ENCODE peak calls at places on chromosomes 1 and 21, in four cellular contexts. M is heart left ventricle, P is pancreas, G is H1. D is an unnamed sample. For H3K27me3, the result is how much of the 10 kb centered on the place peaks cover.

GRCh38 chr1:247054992-247055415 is 23.6 kb downstream of the ZNF670 start:
- DNase-seq in M (peak), P (no peak), G (no peak), D (no peak)

GRCh38 chr1:174734270-174734669 is 265.5 kb upstream of the CACYBP start:
- DNase-seq in M (no peak), P (no peak), G (no peak), D (no peak)

GRCh38 chr1:177274687-177275211 is 104.0 kb downstream of the BRINP2 start:
- DNase-seq in M (peak), P (peak), G (no peak), D (peak)

GRCh38 chr1:26281971-26282693 is 2.2 kb downstream of the SH3BGRL3 start:
- DNase-seq in M (peak), P (no peak), G (peak), D (no peak)

GRCh38 chr1:58932820-58933598 is 149.2 kb upstream of the JUN start:
- DNase-seq in M (no peak), P (peak), G (no peak), D (no peak)

GRCh38 chr1:172254521-172255222 is 165.8 kb upstream of the C1orf105 start:
- DNase-seq in M (no peak), P (no peak), G (no peak), D (no peak)

GRCh38 chr1:51280321-51281096 is 44.4 kb downstream of the RNF11 start:
- DNase-seq in M (no peak), P (no peak), G (no peak), D (no peak)

GRCh38 chr1:5770981-5771765 is 221.1 kb downstream of the NPHP4 start:
- DNase-seq in M (peak), P (no peak), G (no peak), D (no peak)

GRCh38 chr1:156897078-156897825 is 3.7 kb downstream of the PEAR1 start:
- DNase-seq in M (no peak), P (no peak), G (no peak), D (no peak)

GRCh38 chr1:234148350-234148749 is 224.9 kb upstream of the COA6 start:
- DNase-seq in M (no peak), P (no peak), G (no peak), D (no peak)

GRCh38 chr21:28554660-28555475 is 437.8 kb downstream of the LTN1 start:
- DNase-seq in M (no peak), P (no peak), G (peak), D (no peak)

GRCh38 chr1:16167331-16168143 is 11.7 kb upstream of the EPHA2 start:
- DNase-seq in M (no peak), P (peak), G (peak), D (no peak)

GRCh38 chr1:64864018-64864945 is 102.1 kb downstream of the JAK1 start:
- DNase-seq in M (peak), P (no peak), G (no peak), D (peak)

GRCh38 chr21:41611966-41612606 is 104.1 kb upstream of the TMPRSS2 start:
- DNase-seq in M (no peak), P (no peak), G (peak), D (peak)

GRCh38 chr1:106584663-106585062 is 471.8 kb upstream of the PRMT6 start:
- DNase-seq in M (no peak), P (no peak), G (no peak), D (no peak)

GRCh38 chr1:31458287-31458896 is 45.4 kb downstream of the SERINC2 start:
- DNase-seq in M (no peak), P (no peak), G (no peak), D (no peak)

GRCh38 chr1:15352122-15352957 is 57.3 kb upstream of the EFHD2 start:
- DNase-seq in M (no peak), P (peak), G (no peak), D (no peak)

GRCh38 chr1:235892080-235892670 is 25.5 kb upstream of the LYST start:
- DNase-seq in M (no peak), P (no peak), G (no peak), D (no peak)

GRCh38 chr1:246506785-246507639 is at the start of gene SMYD3:
- DNase-seq in M (peak), P (peak), G (peak), D (peak)

GRCh38 chr1:154567386-154568164 is at the start of gene CHRNB2:
- DNase-seq in M (peak), P (peak), G (peak), D (peak)

GRCh38 chr1:195475568-195475967 is 1132.7 kb downstream of the KCNT2 start:
- DNase-seq in M (no peak), P (no peak), G (no peak), D (no peak)

GRCh38 chr1:248858096-248858890 is 592 bp downstream of the ZNF692 start:
- DNase-seq in M (peak), P (peak), G (peak), D (peak)

GRCh38 chr21:14699433-14700410 is 153.6 kb upstream of the SAMSN1 start:
- DNase-seq in M (no peak), P (peak), G (no peak), D (no peak)

GRCh38 chr1:214658785-214659184 is 55.8 kb downstream of the CENPF start:
- DNase-seq in M (no peak), P (no peak), G (no peak), D (no peak)

GRCh38 chr21:21436012-21436545 is 437.9 kb downstream of the NCAM2 start:
- DNase-seq in M (no peak), P (no peak), G (no peak), D (no peak)

GRCh38 chr21:45576838-45577737 is 34.8 kb upstream of the SLC19A1 start:
- DNase-seq in M (no peak), P (no peak), G (no peak), D (peak)

GRCh38 chr1:200856716-200857352 is 15.9 kb upstream of the GPR25 start:
- DNase-seq in M (no peak), P (no peak), G (no peak), D (no peak)

GRCh38 chr1:32743380-32744062 is 41.0 kb upstream of the SYNC start:
- DNase-seq in M (no peak), P (no peak), G (no peak), D (no peak)
- H3K4me3 ChIP-seq in M (no peak), P (peak), G (no peak), D (no peak)

GRCh38 chr21:32894321-32894720 is 122.8 kb upstream of the PAXBP1 start:
- DNase-seq in M (no peak), P (no peak), G (no peak), D (no peak)
- H3K27me3 ChIP-seq in M (under half), P (under half), G (under half), D (under half)

DNA sequence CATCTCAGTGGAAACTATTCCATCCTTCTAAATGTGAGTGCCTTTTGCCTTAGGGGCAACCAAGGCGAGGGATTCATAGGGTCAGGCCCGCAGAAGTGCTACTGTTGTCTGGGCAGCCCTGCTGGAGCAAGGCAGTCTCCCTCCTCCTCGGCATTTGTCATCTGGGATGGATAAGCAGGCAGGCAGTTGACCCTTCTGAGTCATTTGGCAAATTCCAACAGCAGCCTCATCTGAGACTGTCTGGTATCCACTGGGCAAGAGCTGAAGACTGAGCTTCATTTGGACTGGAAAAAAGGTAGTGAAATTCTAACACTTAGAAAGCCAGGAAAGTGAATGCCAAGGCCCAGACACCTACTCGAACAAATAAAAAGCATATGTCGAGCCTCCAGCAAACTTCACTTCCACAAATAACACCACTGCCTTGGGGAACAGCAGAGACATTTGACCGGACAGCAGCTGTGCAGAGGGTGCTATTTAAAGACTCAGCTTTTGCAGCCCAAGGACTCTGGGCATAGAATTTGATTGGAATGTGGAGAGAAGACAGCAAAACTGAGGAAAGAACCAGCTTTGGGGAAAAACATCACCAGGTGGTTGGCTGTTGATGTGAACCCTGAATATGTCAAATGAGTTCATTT is 4.0 kb upstream of the ZBTB40 start:
- DNase-seq in M (no peak), P (no peak), G (no peak), D (no peak)
- H3K4me3 ChIP-seq in M (no peak), P (no peak), G (no peak), D (no peak)

DNA sequence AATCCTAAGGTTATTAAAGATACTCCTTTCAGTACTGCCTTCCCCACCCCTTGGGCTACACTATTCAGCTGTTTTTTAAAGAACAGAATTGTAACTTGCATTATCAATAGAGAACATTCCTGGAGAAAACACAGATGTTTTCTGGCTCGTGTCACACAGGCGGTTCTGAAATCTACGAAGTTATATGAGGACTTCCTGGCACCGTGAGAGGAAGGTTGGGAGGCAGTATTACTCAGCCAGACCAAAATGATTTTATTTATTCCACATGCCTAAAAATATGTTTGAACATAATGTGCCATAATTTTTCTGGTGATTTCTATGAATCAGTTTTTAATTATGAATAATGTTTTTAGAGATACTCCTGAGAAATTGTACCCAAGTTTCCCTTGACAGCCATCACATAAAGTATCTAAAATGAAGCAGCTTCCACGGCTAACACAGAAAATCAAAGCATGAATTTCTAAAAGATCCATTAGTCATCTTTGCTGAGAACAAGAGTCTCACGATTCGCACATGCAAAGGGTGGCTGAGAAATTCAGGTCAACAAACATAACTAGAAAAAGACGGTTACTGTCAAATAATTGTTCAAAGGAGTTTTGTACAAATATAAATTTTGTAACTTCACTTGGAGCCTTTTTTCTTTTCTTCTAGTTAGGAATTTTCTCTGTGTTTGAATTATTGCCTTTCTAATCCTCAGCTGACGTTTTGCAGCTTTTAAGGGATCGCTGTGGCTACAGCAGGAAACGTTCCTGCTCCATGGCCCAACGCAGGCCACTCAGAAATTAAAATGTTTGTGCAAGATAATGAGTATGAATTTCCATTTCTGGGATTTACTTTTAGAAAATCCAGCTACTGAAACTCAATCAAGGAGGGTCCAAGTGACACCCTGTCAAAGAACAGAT is 8.0 kb upstream of the SIM2 start:
- DNase-seq in M (no peak), P (no peak), G (no peak), D (no peak)
- H3K27me3 ChIP-seq in M (under half), P (under half), G (half or more), D (half or more)

DNA sequence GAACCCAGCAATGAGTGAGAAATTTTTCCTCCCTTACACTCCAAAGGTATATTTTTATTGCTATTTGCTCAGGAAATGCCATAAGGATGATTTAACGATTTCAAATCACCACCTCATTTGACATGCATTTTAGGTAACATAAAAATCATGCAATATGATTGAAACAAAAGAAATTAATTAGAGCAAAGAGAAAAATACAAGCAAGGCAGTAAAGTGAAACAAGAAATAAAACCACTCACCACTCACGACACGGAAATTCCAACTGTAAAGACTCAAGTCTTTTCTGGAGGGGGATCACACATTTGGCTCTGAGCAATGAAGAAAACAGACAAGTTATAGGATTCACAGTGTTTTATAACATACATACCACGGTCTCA is 86.8 kb upstream of the ARHGAP29 start:
- DNase-seq in M (no peak), P (no peak), G (no peak), D (no peak)
- H3K4me3 ChIP-seq in M (no peak), P (no peak), G (no peak), D (no peak)

DNA sequence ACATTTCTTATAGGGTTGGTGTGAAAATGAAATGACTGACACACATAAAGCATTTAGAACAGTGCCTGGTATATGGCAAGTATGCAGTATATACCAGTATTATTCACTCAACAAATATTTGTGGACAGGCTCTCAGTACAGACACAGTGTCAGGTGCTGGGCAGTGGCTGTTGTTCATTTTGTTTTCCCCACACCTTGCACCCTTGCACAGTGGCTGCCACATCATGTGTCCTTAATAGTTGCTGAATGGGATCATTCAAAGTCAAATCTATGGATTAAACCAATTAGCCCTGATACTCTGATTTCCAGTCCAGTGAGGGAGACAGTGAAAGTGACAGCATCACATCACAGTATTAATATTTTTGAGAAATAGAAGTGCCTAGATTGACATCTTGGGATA is 2.4 kb downstream of the SLAMF1 start:
- DNase-seq in M (no peak), P (no peak), G (no peak), D (no peak)
- H3K27me3 ChIP-seq in M (under half), P (under half), G (under half), D (under half)

D was measured in sigmoid colon.